ENCODE peak calls at places on chromosomes 11 and 22, in six cellular contexts. C is CD8-positive, alpha-beta T cell; T is GM23248; F is heart right ventricle; G is H1; W is pancreas. N is an unnamed sample. For H3K9me3, the result is how much of the 10 kb centered on the place peaks cover.

GRCh38 chr11:723120-723883 is 17.3 kb downstream of the EPS8L2 start:
- DNase-seq in C (no peak), T (peak), F (no peak), G (no peak), W (peak), N (no peak)

GRCh38 chr22:31969789-31970489 is 25.6 kb downstream of the YWHAH start:
- DNase-seq in C (peak), T (peak), F (peak), G (peak), W (peak), N (peak)

GRCh38 chr11:83374311-83374710 is 88.1 kb upstream of the CCDC90B start:
- DNase-seq in C (no peak), T (no peak), F (no peak), G (no peak), W (no peak), N (no peak)

GRCh38 chr11:35241531-35241930 is 102.6 kb downstream of the CD44 start:
- DNase-seq in C (no peak), T (no peak), F (no peak), G (no peak), W (no peak), N (no peak)

GRCh38 chr22:50656122-50657070 is 16.2 kb upstream of the SHANK3 start:
- DNase-seq in C (no peak), T (peak), F (peak), G (no peak), W (no peak), N (no peak)

GRCh38 chr22:26320469-26320868 is 108.6 kb upstream of the ASPHD2 start:
- DNase-seq in C (no peak), T (peak), F (no peak), G (no peak), W (no peak), N (no peak)

GRCh38 chr11:10658621-10659338 is 34.8 kb downstream of the IRAG1 start:
- DNase-seq in C (no peak), T (no peak), F (no peak), G (no peak), W (no peak), N (no peak)

GRCh38 chr11:1943977-1944376 is 3.2 kb upstream of the MRPL23 start:
- DNase-seq in C (no peak), T (peak), F (no peak), G (peak), W (peak), N (peak)

GRCh38 chr11:83706581-83706980 is 420.4 kb upstream of the CCDC90B start:
- DNase-seq in C (no peak), T (no peak), F (no peak), G (no peak), W (peak), N (no peak)

GRCh38 chr11:6468712-6469495 is 4.8 kb downstream of the TRIM3 start:
- DNase-seq in C (no peak), T (peak), F (peak), G (peak), W (peak), N (peak)

GRCh38 chr11:46930089-46930488 is 6.5 kb upstream of the CSTPP1 start:
- DNase-seq in C (no peak), T (peak), F (no peak), G (no peak), W (no peak), N (no peak)

GRCh38 chr11:115297330-115297729 is 206.9 kb downstream of the CADM1 start:
- DNase-seq in C (no peak), T (no peak), F (no peak), G (no peak), W (no peak), N (no peak)

GRCh38 chr11:64455436-64456261 is 96.7 kb downstream of the RPS6KA4 start:
- DNase-seq in C (no peak), T (no peak), F (no peak), G (no peak), W (peak), N (no peak)

GRCh38 chr11:102010776-102011500 is 36.3 kb upstream of the CFAP300 start:
- DNase-seq in C (no peak), T (peak), F (peak), G (peak), W (peak), N (peak)

GRCh38 chr11:3861698-3862097 is 6.2 kb downstream of the STIM1 start:
- DNase-seq in C (no peak), T (no peak), F (no peak), G (no peak), W (no peak), N (no peak)

GRCh38 chr11:12126352-12127019 is 16.1 kb downstream of the MICAL2 start:
- DNase-seq in C (no peak), T (peak), F (no peak), G (no peak), W (no peak), N (no peak)

GRCh38 chr11:6241316-6241715 is 2.4 kb downstream of the CNGA4 start:
- DNase-seq in C (no peak), T (no peak), F (no peak), G (no peak), W (no peak), N (no peak)

GRCh38 chr11:110286298-110287040 is 9.9 kb downstream of the RDX start:
- DNase-seq in C (no peak), T (no peak), F (no peak), G (no peak), W (no peak), N (no peak)

GRCh38 chr11:10305964-10306918 is 1.4 kb downstream of the ADM start:
- DNase-seq in C (no peak), T (peak), F (peak), G (peak), W (peak), N (no peak)

GRCh38 chr11:10488121-10488580 is 33.1 kb downstream of the AMPD3 start:
- DNase-seq in C (no peak), T (no peak), F (no peak), G (peak), W (no peak), N (no peak)

GRCh38 chr11:117443269-117444186 is 115.9 kb downstream of the CEP164 start:
- DNase-seq in C (no peak), T (peak), F (peak), G (peak), W (peak), N (no peak)

GRCh38 chr11:59053387-59053786 is 32.7 kb upstream of the GLYATL1B start:
- DNase-seq in C (peak), T (peak), F (peak), G (peak), W (peak), N (no peak)

GRCh38 chr11:15565846-15566245 is 451.1 kb downstream of the INSC start:
- DNase-seq in C (no peak), T (no peak), F (peak), G (peak), W (no peak), N (no peak)

GRCh38 chr11:27362749-27363575 is at the start of gene CCDC34:
- DNase-seq in C (peak), T (peak), F (peak), G (peak), W (peak), N (peak)

GRCh38 chr11:115153731-115154354 is 350.4 kb downstream of the CADM1 start:
- DNase-seq in C (no peak), T (no peak), F (no peak), G (no peak), W (no peak), N (no peak)

GRCh38 chr11:82733444-82734119 is at the start of gene FAM181B:
- DNase-seq in C (no peak), T (peak), F (peak), G (peak), W (peak), N (no peak)

GRCh38 chr22:47064016-47064415 is 301.6 kb downstream of the TBC1D22A start:
- DNase-seq in C (no peak), T (no peak), F (no peak), G (no peak), W (no peak), N (no peak)

GRCh38 chr22:35630387-35630793 is 13.3 kb upstream of the MB start:
- DNase-seq in C (no peak), T (peak), F (no peak), G (no peak), W (no peak), N (no peak)

GRCh38 chr22:39003165-39003638 is 10.9 kb upstream of the APOBEC3C start:
- DNase-seq in C (peak), T (peak), F (peak), G (peak), W (peak), N (peak)

GRCh38 chr11:13029872-13030271 is 20.8 kb downstream of the RASSF10 start:
- DNase-seq in C (no peak), T (no peak), F (no peak), G (no peak), W (no peak), N (no peak)

DNA sequence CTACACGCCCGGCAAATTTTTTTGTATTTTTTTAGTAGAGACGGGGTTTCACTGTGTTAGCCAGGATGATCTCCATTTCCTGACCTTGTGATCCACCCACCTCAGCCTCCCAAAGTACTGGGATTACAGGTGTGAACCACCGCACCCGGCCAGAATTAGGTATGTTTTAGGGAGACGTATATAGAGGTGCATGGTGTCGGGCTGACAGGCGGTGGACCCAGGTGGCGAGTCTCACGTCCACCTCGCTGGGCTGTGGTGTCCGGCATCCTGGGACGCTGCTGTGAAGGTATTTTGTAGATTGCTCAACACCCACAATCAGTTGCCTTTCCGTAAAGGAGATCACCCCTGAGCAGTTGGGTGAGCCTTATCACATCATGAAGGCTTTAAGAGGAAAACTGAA is 728.6 kb downstream of the BRD1 start:
- DNase-seq in C (no peak), T (no peak), F (no peak), G (no peak), W (no peak), N (no peak)
- H3K9me3 ChIP-seq in C (under half), T (under half), F (under half), G (under half), W (under half), N (under half)

GRCh38 chr22:48866906-48867597 is 960.6 kb downstream of the BRD1 start:
- DNase-seq in C (no peak), T (no peak), F (no peak), G (no peak), W (no peak), N (no peak)
- H3K9me3 ChIP-seq in C (under half), T (under half), F (under half), G (under half), W (under half), N (under half)

GRCh38 chr11:21810650-21811049 is 382.2 kb upstream of the ANO5 start:
- DNase-seq in C (no peak), T (no peak), F (no peak), G (no peak), W (no peak), N (no peak)

GRCh38 chr11:21811572-21811971 is 381.3 kb upstream of the ANO5 start:
- DNase-seq in C (no peak), T (no peak), F (no peak), G (peak), W (no peak), N (no peak)

GRCh38 chr11:21806508-21806907 is 386.4 kb upstream of the ANO5 start:
- DNase-seq in C (no peak), T (no peak), F (no peak), G (no peak), W (no peak), N (no peak)

DNA sequence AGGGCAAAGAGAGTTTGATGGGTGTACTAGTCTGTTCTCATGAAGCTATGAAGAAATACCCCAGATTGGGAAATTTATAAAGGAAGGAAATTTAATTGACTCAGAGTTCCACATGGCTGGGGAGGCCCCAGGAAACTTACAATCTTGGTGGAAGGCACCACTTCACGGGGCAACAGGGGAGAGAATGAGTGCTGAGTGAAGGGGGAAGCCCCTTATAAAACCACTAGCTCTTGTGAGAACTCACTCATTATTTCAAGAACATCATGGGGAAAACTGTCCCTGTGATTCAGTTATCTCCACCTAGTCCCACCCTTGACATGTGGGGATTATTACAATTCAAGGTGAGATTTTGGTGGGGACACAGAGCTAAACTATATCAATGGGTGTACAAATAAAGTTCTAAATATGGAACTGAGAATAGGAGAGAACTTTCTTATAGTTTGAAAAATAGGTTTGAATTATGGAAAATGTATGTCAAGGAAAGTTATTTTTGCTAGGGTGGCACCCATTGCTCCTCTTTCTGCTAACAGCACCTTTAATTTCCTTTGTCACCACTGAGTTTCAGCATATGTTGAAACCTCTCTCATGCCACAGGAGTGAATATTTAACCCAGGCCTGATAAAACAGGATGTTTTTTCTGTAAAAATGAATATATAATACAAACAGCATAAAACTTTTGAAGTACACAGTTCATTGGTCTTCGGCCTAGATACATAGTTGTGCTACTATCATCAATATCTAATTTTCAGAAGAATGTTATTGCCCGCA is 385.7 kb upstream of the ANO5 start:
- DNase-seq in C (no peak), T (no peak), F (no peak), G (no peak), W (no peak), N (no peak)
- H3K9me3 ChIP-seq in C (under half), T (under half), F (under half), G (under half), W (under half), N (under half)

GRCh38 chr22:20857838-20858614 is 585 bp downstream of the PI4KA start:
- DNase-seq in C (peak), T (peak), F (peak), G (peak), W (peak), N (peak)
- H3K9me3 ChIP-seq in C (under half), T (under half), F (under half), G (under half), W (under half), N (under half)

GRCh38 chr11:50214376-50214775 is 181.7 kb downstream of the OR4C45 start:
- DNase-seq in C (no peak), T (no peak), F (no peak), G (no peak), W (no peak), N (no peak)
- H3K9me3 ChIP-seq in C (under half), T (under half), F (under half), G (half or more), W (under half), N (under half)

GRCh38 chr22:48517039-48518030 is 1310.3 kb downstream of the BRD1 start:
- DNase-seq in C (no peak), T (peak), F (no peak), G (no peak), W (no peak), N (no peak)

GRCh38 chr22:48513446-48513845 is 1314.2 kb downstream of the BRD1 start:
- DNase-seq in C (no peak), T (no peak), F (no peak), G (no peak), W (no peak), N (no peak)

GRCh38 chr22:48513929-48514328 is 1313.7 kb downstream of the BRD1 start:
- DNase-seq in C (no peak), T (no peak), F (no peak), G (no peak), W (no peak), N (no peak)

GRCh38 chr22:48515571-48516200 is 1312.0 kb downstream of the BRD1 start:
- DNase-seq in C (no peak), T (no peak), F (no peak), G (no peak), W (no peak), N (no peak)

GRCh38 chr22:48516571-48516970 is 1311.1 kb downstream of the BRD1 start:
- DNase-seq in C (no peak), T (no peak), F (no peak), G (no peak), W (no peak), N (no peak)
- H3K9me3 ChIP-seq in C (under half), T (under half), F (under half), G (under half), W (under half), N (under half)

GRCh38 chr11:70645537-70645936 is 247.2 kb downstream of the CTTN start:
- DNase-seq in C (no peak), T (no peak), F (no peak), G (no peak), W (no peak), N (no peak)

GRCh38 chr11:70650075-70650909 is 252.0 kb downstream of the CTTN start:
- DNase-seq in C (no peak), T (peak), F (peak), G (peak), W (peak), N (no peak)

GRCh38 chr11:70644343-70645060 is 246.2 kb downstream of the CTTN start:
- DNase-seq in C (no peak), T (no peak), F (no peak), G (no peak), W (no peak), N (no peak)

GRCh38 chr11:70646272-70647049 is 248.1 kb downstream of the CTTN start:
- DNase-seq in C (no peak), T (no peak), F (no peak), G (no peak), W (no peak), N (no peak)

GRCh38 chr11:70647188-70648166 is 249.1 kb downstream of the CTTN start:
- DNase-seq in C (no peak), T (no peak), F (no peak), G (peak), W (no peak), N (no peak)
- H3K9me3 ChIP-seq in C (under half), T (under half), F (under half), G (under half), W (under half), N (under half)